ENCODE peak calls at places on chromosomes 7 and 10, in seven cellular contexts. E is Panc1; K is stimulated activated CD8-positive, alpha-beta memory T cell treated with anti-CD3 and anti-CD28 coated beads, Interleukin-2, amount 100 ng/mL, for 48 hours; Y is Ammon's horn; V is T-helper 1 cell; C is GM12865; M is MCF 10A. U is an unnamed sample.

GRCh38 chr7:74569501-74570075 is 87.9 kb upstream of the GTF2I start:
- DNase-seq in E (no peak), K (no peak), Y (peak), V (no peak), C (no peak), M (no peak), U (no peak)

GRCh38 chr7:124784879-124785818 is 19.6 kb upstream of the GPR37 start:
- DNase-seq in E (peak), K (no peak), Y (peak), V (no peak), C (peak), M (peak), U (peak)

GRCh38 chr10:84783386-84783785 is 455.0 kb downstream of the CCSER2 start:
- DNase-seq in E (peak), K (no peak), Y (peak), V (no peak), C (peak), M (peak), U (peak)

GRCh38 chr7:30173058-30173897 is 38.5 kb downstream of the MTURN start:
- DNase-seq in E (no peak), K (no peak), Y (peak), V (no peak), C (no peak), M (peak), U (peak)

GRCh38 chr7:115241151-115241550 is 319.3 kb downstream of the MDFIC start:
- DNase-seq in E (no peak), K (no peak), Y (no peak), V (no peak), C (no peak), M (no peak), U (no peak)

GRCh38 chr7:41472427-41473125 is 230.3 kb downstream of the INHBA start:
- DNase-seq in E (no peak), K (no peak), Y (no peak), V (no peak), C (no peak), M (no peak), U (no peak)

GRCh38 chr10:62388328-62388727 is 14.2 kb downstream of the ZNF365 start:
- DNase-seq in E (no peak), K (no peak), Y (peak), V (no peak), C (no peak), M (no peak), U (no peak)

GRCh38 chr10:113539789-113540188 is 13.1 kb upstream of the HABP2 start:
- DNase-seq in E (no peak), K (no peak), Y (peak), V (no peak), C (no peak), M (peak), U (peak)